ENCODE peak calls at places on chromosomes 2 and 18, in nine cellular contexts. O is fibroblast of mammary gland, J is NCI-H2081, S is GF-D8, D is A549, N is Calu3, H is endothelial cell, G is H1, U is HT1080. Z is an unnamed sample.

GRCh38 chr2:119142822-119143221 is 15.7 kb downstream of the C1QL2 start:
- DNase-seq in N (peak; percentile 14), O (no peak), H (no peak), J (no peak), D (no peak), G (no peak), U (no peak), S (no peak), Z (no peak)

GRCh38 chr2:18986046-18986445 is 372.4 kb downstream of the OSR1 start:
- DNase-seq in O (no peak), N (no peak), G (no peak), J (no peak), H (no peak), U (no peak), D (no peak), S (no peak), Z (no peak)

GRCh38 chr2:7034313-7034712 is 117.1 kb downstream of the RNF144A start:
- DNase-seq in G (no peak), S (no peak), U (no peak), D (peak; percentile 19), N (no peak), H (no peak), J (no peak), O (peak; percentile 40), Z (no peak)

GRCh38 chr2:100460904-100461303 is 9.4 kb upstream of the NMS start:
- DNase-seq in J (no peak), S (no peak), U (no peak), D (no peak), G (no peak), O (no peak), H (no peak), N (no peak), Z (no peak)

GRCh38 chr2:219078126-219078525 is 17.4 kb upstream of the IHH start:
- DNase-seq in N (no peak), D (no peak), S (no peak), J (no peak), H (no peak), O (peak; percentile 13), U (no peak), G (no peak), Z (no peak)

GRCh38 chr2:75155115-75155514 is 44.2 kb downstream of the TACR1 start:
- DNase-seq in S (no peak), H (no peak), O (peak; percentile 60), N (no peak), G (no peak), D (no peak), U (no peak), J (no peak), Z (no peak)

GRCh38 chr2:113700186-113700841 is 56.1 kb downstream of the SLC35F5 start:
- DNase-seq in J (no peak), N (no peak), D (peak; percentile 46), O (no peak), H (no peak), G (peak; percentile 23), U (no peak), S (peak; percentile 67), Z (no peak)

GRCh38 chr2:204982303-204982702 is 437.0 kb downstream of the PARD3B start:
- DNase-seq in S (no peak), G (no peak), J (no peak), O (peak; percentile 3), H (no peak), D (peak; percentile 2), N (no peak), U (no peak), Z (peak; percentile 39)

GRCh38 chr2:63424329-63425078 is 163.8 kb downstream of the WDPCP start:
- DNase-seq in N (no peak), J (peak; percentile 20), S (peak; percentile 52), D (peak; percentile 64), U (peak; percentile 56), H (peak; percentile 7), O (peak; percentile 62), G (peak; percentile 19), Z (peak; percentile 16)

GRCh38 chr2:72770879-72771461 is 54.9 kb downstream of the EXOC6B start:
- DNase-seq in O (peak; percentile 76), U (peak; percentile 51), H (peak; percentile 63), N (peak; percentile 71), S (peak; percentile 44), J (peak; percentile 35), D (peak; percentile 82), G (no peak), Z (peak; percentile 50)

GRCh38 chr18:78978336-78979057 is 1.1 kb upstream of the SALL3 start:
- DNase-seq in O (peak; percentile 7), J (no peak), D (no peak), U (no peak), G (no peak), N (no peak), S (no peak), H (no peak), Z (no peak)

Z was measured in Caki2.